ENCODE peak calls at places on chromosomes 13 and 19, in eight cellular contexts. V is activated effector memory CD4-positive, alpha-beta T cell treated with anti-CD3 and anti-CD28 coated beads, Interleukin-2, amount 50 U/mL, for 16 hours; O is GM12892; U is brain pericyte; A is stimulated activated CD8-positive, alpha-beta memory T cell treated with anti-CD3 and anti-CD28 coated beads, Interleukin-7, amount 100 ng/mL, for 24 hours; L is NCI-H1092; X is ELR; M is foreskin melanocyte. P is an unnamed sample.

GRCh38 chr19:45767410-45767880 is 1.6 kb downstream of the SIX5 start:
- DNase-seq in V (no peak), O (no peak), U (peak), A (no peak), L (no peak), X (peak), M (peak), P (no peak)

GRCh38 chr19:46654621-46655152 is 6.3 kb downstream of the DACT3 start:
- DNase-seq in V (no peak), O (no peak), U (no peak), A (no peak), L (no peak), X (no peak), M (peak), P (no peak)

GRCh38 chr19:4703671-4704316 is 19.8 kb downstream of the DPP9 start:
- DNase-seq in V (no peak), O (no peak), U (no peak), A (no peak), L (no peak), X (no peak), M (no peak), P (no peak)

GRCh38 chr13:56659041-56659471 is 481.7 kb upstream of the PRR20A start:
- DNase-seq in V (no peak), O (no peak), U (no peak), A (no peak), L (no peak), X (no peak), M (no peak), P (no peak)

GRCh38 chr19:16846901-16847300 is 17.7 kb downstream of the SIN3B start:
- DNase-seq in V (no peak), O (no peak), U (no peak), A (no peak), L (no peak), X (no peak), M (no peak), P (no peak)

GRCh38 chr19:34667349-34668076 is 9.4 kb downstream of the SCGB2B2 start:
- DNase-seq in V (no peak), O (no peak), U (no peak), A (no peak), L (peak), X (peak), M (no peak), P (peak)

GRCh38 chr19:58154287-58154678 is 3.7 kb upstream of the ZNF329 start:
- DNase-seq in V (no peak), O (no peak), U (no peak), A (no peak), L (no peak), X (peak), M (peak), P (no peak)

GRCh38 chr13:75705395-75705794 is 69.3 kb downstream of the LMO7 start:
- DNase-seq in V (no peak), O (no peak), U (no peak), A (no peak), L (no peak), X (peak), M (no peak), P (no peak)

GRCh38 chr13:45860240-45860639 is 8.7 kb upstream of the SIAH3 start:
- DNase-seq in V (no peak), O (no peak), U (no peak), A (no peak), L (no peak), X (no peak), M (no peak), P (no peak)

GRCh38 chr13:59641758-59642157 is 522.0 kb downstream of the DIAPH3 start:
- DNase-seq in V (no peak), O (no peak), U (no peak), A (no peak), L (no peak), X (no peak), M (no peak), P (no peak)

P was measured in COR-L47.